ENCODE peak calls at places on chromosomes 13 and 19, in six cellular contexts. One of them, this sample, is unnamed. For H3K4me1, the result is how much of the 10 kb centered on the place peaks cover.

GRCh38 chr13:85828094-85828684 is 29.0 kb upstream of the SLITRK6 start:
- DNase-seq in ascending aorta: no peak
- DNase-seq in esophagus squamous epithelium: no peak
- DNase-seq in tibial artery: no peak
- DNase-seq in cardiac muscle cell: peak
- DNase-seq in IMR-90: peak
- DNase-seq in this sample: no peak

GRCh38 chr13:51821666-51822065 is 17.7 kb upstream of the DHRS12 start:
- DNase-seq in ascending aorta: no peak
- DNase-seq in esophagus squamous epithelium: no peak
- DNase-seq in tibial artery: no peak
- DNase-seq in cardiac muscle cell: no peak
- DNase-seq in IMR-90: no peak
- DNase-seq in this sample: no peak

GRCh38 chr13:51681037-51681678 is 96.9 kb downstream of the WDFY2 start:
- DNase-seq in ascending aorta: no peak
- DNase-seq in esophagus squamous epithelium: no peak
- DNase-seq in tibial artery: no peak
- DNase-seq in cardiac muscle cell: no peak
- DNase-seq in IMR-90: peak
- DNase-seq in this sample: no peak

GRCh38 chr13:74219571-74219970 is 85.4 kb upstream of the KLF12 start:
- DNase-seq in ascending aorta: no peak
- DNase-seq in esophagus squamous epithelium: no peak
- DNase-seq in tibial artery: no peak
- DNase-seq in cardiac muscle cell: no peak
- DNase-seq in IMR-90: peak
- DNase-seq in this sample: no peak

GRCh38 chr19:34232566-34233481 is 21.5 kb upstream of the GARRE1 start:
- DNase-seq in ascending aorta: no peak
- DNase-seq in esophagus squamous epithelium: no peak
- DNase-seq in tibial artery: peak
- DNase-seq in cardiac muscle cell: no peak
- DNase-seq in IMR-90: peak
- DNase-seq in this sample: peak

GRCh38 chr13:46355906-46356305 is 31.1 kb downstream of the RUBCNL start:
- DNase-seq in ascending aorta: no peak
- DNase-seq in esophagus squamous epithelium: no peak
- DNase-seq in tibial artery: no peak
- DNase-seq in cardiac muscle cell: no peak
- DNase-seq in IMR-90: no peak
- DNase-seq in this sample: no peak

GRCh38 chr19:58294743-58295374 is 10.3 kb upstream of the ERVK3-1 start:
- DNase-seq in ascending aorta: no peak
- DNase-seq in esophagus squamous epithelium: no peak
- DNase-seq in tibial artery: no peak
- DNase-seq in cardiac muscle cell: no peak
- DNase-seq in IMR-90: no peak
- DNase-seq in this sample: no peak

GRCh38 chr13:114089751-114090400 is 42.5 kb downstream of the RASA3 start:
- DNase-seq in ascending aorta: no peak
- DNase-seq in esophagus squamous epithelium: no peak
- DNase-seq in tibial artery: no peak
- DNase-seq in cardiac muscle cell: no peak
- DNase-seq in IMR-90: no peak
- DNase-seq in this sample: no peak

GRCh38 chr19:52602931-52603330 is 32.8 kb downstream of the ZNF701 start:
- DNase-seq in ascending aorta: no peak
- DNase-seq in esophagus squamous epithelium: no peak
- DNase-seq in tibial artery: no peak
- DNase-seq in cardiac muscle cell: no peak
- DNase-seq in IMR-90: no peak
- DNase-seq in this sample: no peak

GRCh38 chr19:13864223-13864512 is 12.8 kb upstream of the NANOS3 start:
- DNase-seq in ascending aorta: no peak
- DNase-seq in esophagus squamous epithelium: no peak
- DNase-seq in tibial artery: no peak
- DNase-seq in cardiac muscle cell: no peak
- DNase-seq in IMR-90: no peak
- DNase-seq in this sample: no peak

GRCh38 chr19:13866463-13867046 is 10.4 kb upstream of the NANOS3 start:
- DNase-seq in ascending aorta: no peak
- DNase-seq in esophagus squamous epithelium: no peak
- DNase-seq in tibial artery: no peak
- DNase-seq in cardiac muscle cell: no peak
- DNase-seq in IMR-90: no peak
- DNase-seq in this sample: no peak

GRCh38 chr19:13865243-13865577 is 11.7 kb upstream of the NANOS3 start:
- DNase-seq in ascending aorta: no peak
- DNase-seq in esophagus squamous epithelium: no peak
- DNase-seq in tibial artery: no peak
- DNase-seq in cardiac muscle cell: no peak
- DNase-seq in IMR-90: no peak
- DNase-seq in this sample: no peak

GRCh38 chr19:13865578-13866462 is 11.1 kb upstream of the NANOS3 start:
- DNase-seq in ascending aorta: no peak
- DNase-seq in esophagus squamous epithelium: no peak
- DNase-seq in tibial artery: no peak
- DNase-seq in cardiac muscle cell: peak
- DNase-seq in IMR-90: no peak
- DNase-seq in this sample: no peak

DNA sequence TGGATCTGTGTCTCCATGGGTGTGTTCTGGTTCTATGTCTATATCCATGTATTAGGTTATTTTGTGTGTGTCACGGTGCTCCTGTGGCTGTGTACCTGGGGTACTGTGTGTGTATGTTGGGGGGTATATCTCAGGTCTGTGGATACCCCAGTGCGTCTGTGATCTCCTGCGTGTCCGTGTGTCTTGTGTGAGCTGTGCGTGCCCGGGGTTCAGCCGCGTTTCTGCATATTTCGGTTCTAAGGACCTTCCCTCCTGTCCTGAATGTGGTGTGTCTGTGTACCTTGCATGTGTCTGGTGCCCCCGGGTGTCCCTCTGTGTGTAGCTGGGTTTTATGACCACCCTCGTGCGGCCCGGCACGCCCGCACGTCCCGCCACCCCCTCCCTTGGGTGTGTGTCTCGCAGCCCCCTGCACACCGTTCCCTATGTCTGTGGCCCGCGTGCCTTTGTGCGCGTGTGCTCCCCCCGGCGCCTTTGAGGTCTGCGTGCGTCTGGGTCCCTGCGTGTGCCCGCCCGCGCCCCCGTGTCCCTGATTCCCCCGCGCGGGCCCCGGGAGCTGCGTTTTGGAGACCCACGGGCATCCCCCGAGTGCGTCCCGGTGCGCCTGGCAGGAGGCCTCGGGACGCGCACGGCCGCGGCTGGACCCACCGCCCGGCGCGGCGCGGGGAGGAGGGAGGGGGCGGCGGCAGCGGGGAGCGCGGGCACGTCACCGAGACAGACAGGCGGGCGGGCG is 12.3 kb upstream of the NANOS3 start:
- DNase-seq in ascending aorta: no peak
- DNase-seq in esophagus squamous epithelium: no peak
- DNase-seq in tibial artery: no peak
- DNase-seq in cardiac muscle cell: peak
- DNase-seq in IMR-90: no peak
- DNase-seq in this sample: no peak
- H3K4me3 ChIP-seq in ascending aorta: peak
- H3K4me3 ChIP-seq in esophagus squamous epithelium: peak
- H3K4me3 ChIP-seq in tibial artery: peak
- H3K4me3 ChIP-seq in cardiac muscle cell: peak
- H3K4me3 ChIP-seq in IMR-90: no peak
- H3K4me3 ChIP-seq in this sample: peak

DNA sequence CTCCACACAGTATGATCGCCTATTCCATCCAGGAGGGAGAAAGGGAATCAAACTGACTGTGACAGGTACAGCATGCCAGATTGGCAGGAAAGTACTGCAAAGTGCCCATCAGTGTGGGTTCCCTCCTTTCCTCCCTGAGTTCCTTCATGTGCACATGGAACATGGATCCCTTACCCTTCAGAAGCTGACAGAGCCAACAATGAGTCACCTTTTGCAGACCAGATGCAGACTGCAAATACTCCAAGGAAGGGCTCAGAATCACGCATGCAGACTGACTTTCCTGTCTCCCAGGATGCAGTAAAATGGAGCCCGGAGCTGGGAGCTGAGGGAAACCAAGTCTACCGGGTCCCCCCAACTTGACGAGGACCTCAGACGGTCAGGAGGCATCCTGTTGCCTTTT is 41.8 kb downstream of the SACS start:
- DNase-seq in ascending aorta: no peak
- DNase-seq in esophagus squamous epithelium: no peak
- DNase-seq in tibial artery: no peak
- DNase-seq in cardiac muscle cell: no peak
- DNase-seq in IMR-90: peak
- DNase-seq in this sample: no peak
- H3K27ac ChIP-seq in ascending aorta: no peak
- H3K27ac ChIP-seq in esophagus squamous epithelium: no peak
- H3K27ac ChIP-seq in tibial artery: no peak
- H3K27ac ChIP-seq in cardiac muscle cell: no peak
- H3K27ac ChIP-seq in IMR-90: no peak
- H3K27ac ChIP-seq in this sample: no peak

GRCh38 chr19:3061214-3062161 is 807 bp downstream of the TLE5 start:
- DNase-seq in ascending aorta: no peak
- DNase-seq in esophagus squamous epithelium: no peak
- DNase-seq in tibial artery: no peak
- DNase-seq in cardiac muscle cell: peak
- DNase-seq in IMR-90: peak
- DNase-seq in this sample: peak
- H3K4me1 ChIP-seq in ascending aorta: under half
- H3K4me1 ChIP-seq in esophagus squamous epithelium: half or more
- H3K4me1 ChIP-seq in tibial artery: under half
- H3K4me1 ChIP-seq in cardiac muscle cell: under half
- H3K4me1 ChIP-seq in IMR-90: under half
- H3K4me1 ChIP-seq in this sample: half or more

DNA sequence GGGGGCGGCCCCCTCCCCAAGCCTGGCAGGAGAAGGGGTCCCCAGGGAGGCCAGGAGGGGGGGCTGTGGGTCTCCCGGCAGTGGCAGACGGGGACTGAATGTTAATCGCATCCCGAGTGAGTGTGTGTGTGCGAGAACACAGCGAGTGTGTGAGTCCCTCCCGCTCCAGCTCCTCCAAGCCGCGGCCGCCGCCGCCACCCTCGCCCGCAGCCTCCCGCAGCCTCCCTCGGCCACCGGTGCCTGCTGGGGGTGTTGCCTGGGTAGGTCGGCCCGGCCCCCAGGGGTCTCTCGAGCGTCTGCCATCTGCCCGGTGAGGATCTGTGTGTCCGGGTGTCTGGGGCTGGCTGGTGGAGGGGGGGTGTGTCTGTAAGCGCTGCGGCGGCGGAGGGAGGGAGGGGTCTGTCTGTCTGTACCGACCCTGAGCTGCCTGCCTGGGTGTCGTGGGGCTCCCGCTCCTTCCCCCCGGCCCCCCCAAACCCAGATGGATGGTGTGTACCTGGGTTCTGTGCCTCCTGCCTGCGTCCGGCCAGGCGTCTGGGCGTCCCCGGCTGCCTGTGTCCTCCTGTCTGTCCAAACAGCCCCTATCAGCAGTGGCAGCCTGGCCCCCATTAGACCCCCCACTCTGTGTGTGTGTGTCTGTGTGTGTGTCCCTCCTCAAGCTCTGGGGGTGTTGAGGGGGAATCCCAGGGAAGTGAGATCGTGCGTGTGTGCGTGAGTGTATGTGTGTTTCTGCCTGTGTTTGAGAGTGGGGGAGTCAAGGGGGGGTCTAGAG is at the start of gene GRIN2D:
- DNase-seq in ascending aorta: no peak
- DNase-seq in esophagus squamous epithelium: no peak
- DNase-seq in tibial artery: no peak
- DNase-seq in cardiac muscle cell: peak
- DNase-seq in IMR-90: peak
- DNase-seq in this sample: no peak
- H3K4me3 ChIP-seq in ascending aorta: no peak
- H3K4me3 ChIP-seq in esophagus squamous epithelium: no peak
- H3K4me3 ChIP-seq in tibial artery: no peak
- H3K4me3 ChIP-seq in cardiac muscle cell: peak
- H3K4me3 ChIP-seq in IMR-90: peak
- H3K4me3 ChIP-seq in this sample: no peak